ENCODE peak calls at places on chromosome 9, in seven cellular contexts. R is HepG2, X is IMR-90, S is GM12878, O is H1, P is A549, F is K562. J is an unnamed sample.

GRCh38 chr9:33878691-33879366 is 61.9 kb downstream of the UBE2R2 start:
- DNase-seq in P (no peak), X (no peak), O (peak), R (no peak), F (no peak), S (no peak), J (no peak)

GRCh38 chr9:38363589-38363925 is 28.9 kb upstream of the ALDH1B1 start:
- DNase-seq in S (no peak), F (no peak), X (no peak), O (no peak), P (no peak), R (no peak), J (no peak)

GRCh38 chr9:131237311-131237710 is 39.0 kb downstream of the FAM78A start:
- DNase-seq in R (no peak), X (no peak), P (no peak), S (no peak), O (no peak), F (no peak), J (no peak)

GRCh38 chr9:127723450-127723849 is 7.6 kb downstream of the TTC16 start:
- DNase-seq in O (no peak), P (no peak), X (peak), S (no peak), R (no peak), F (no peak), J (no peak)

GRCh38 chr9:73683862-73684591 is 532.4 kb downstream of the ANXA1 start:
- DNase-seq in R (peak), P (peak), S (no peak), F (no peak), O (no peak), X (no peak), J (peak)

GRCh38 chr9:112059145-112059979 is 115.7 kb downstream of the SUSD1 start:
- DNase-seq in X (peak), S (no peak), O (no peak), R (peak), F (peak), P (peak), J (no peak)

GRCh38 chr9:117825609-117826347 is 121.6 kb downstream of the TLR4 start:
- DNase-seq in P (no peak), S (peak), R (no peak), F (no peak), X (no peak), O (no peak), J (no peak)

GRCh38 chr9:34991833-34992375 is 2.4 kb downstream of the DNAJB5 start:
- DNase-seq in F (peak), S (no peak), R (peak), X (no peak), P (peak), O (peak), J (peak)

GRCh38 chr9:93096131-93096802 is at the start of gene CARD19:
- DNase-seq in P (peak), O (peak), S (no peak), R (no peak), X (peak), F (no peak), J (no peak)

GRCh38 chr9:123225374-123225813 is 43.0 kb downstream of the STRBP start:
- DNase-seq in O (no peak), X (peak), F (peak), P (peak), R (peak), S (peak), J (peak)

GRCh38 chr9:114000671-114001409 is 77.3 kb downstream of the AMBP start:
- DNase-seq in R (no peak), F (no peak), X (peak), O (no peak), S (no peak), P (no peak), J (no peak)

GRCh38 chr9:77512876-77513275 is 135.2 kb downstream of the GNA14 start:
- DNase-seq in X (no peak), O (no peak), S (no peak), F (no peak), P (peak), R (peak), J (no peak)

GRCh38 chr9:122200960-122201635 is 27.7 kb downstream of the LHX6 start:
- DNase-seq in R (no peak), O (no peak), F (no peak), X (peak), P (no peak), S (no peak), J (no peak)

GRCh38 chr9:125763373-125763772 is 16.2 kb downstream of the PBX3 start:
- DNase-seq in R (peak), X (peak), P (peak), F (peak), O (no peak), S (no peak), J (no peak)

GRCh38 chr9:4022435-4023067 is 277.3 kb downstream of the GLIS3 start:
- DNase-seq in P (peak), F (no peak), O (no peak), R (no peak), S (no peak), X (peak), J (no peak)

GRCh38 chr9:98315067-98315453 is 59.6 kb upstream of the TBC1D2 start:
- DNase-seq in R (no peak), P (no peak), S (no peak), X (no peak), O (no peak), F (no peak), J (no peak)

GRCh38 chr9:109335929-109336328 is 15.1 kb upstream of the EPB41L4B start:
- DNase-seq in F (no peak), R (peak), S (no peak), X (no peak), P (no peak), O (no peak), J (no peak)

GRCh38 chr9:134722120-134722701 is 80.6 kb downstream of the COL5A1 start:
- DNase-seq in O (no peak), P (no peak), F (no peak), S (no peak), X (no peak), R (no peak), J (no peak)

GRCh38 chr9:93022066-93022465 is 36.4 kb upstream of the SUSD3 start:
- DNase-seq in R (no peak), P (no peak), F (no peak), S (no peak), O (no peak), X (no peak), J (no peak)

GRCh38 chr9:22379272-22379671 is 67.4 kb upstream of the DMRTA1 start:
- DNase-seq in S (no peak), O (no peak), F (no peak), X (no peak), R (no peak), P (no peak), J (no peak)

GRCh38 chr9:129177443-129177790 is 644 bp downstream of the IER5L start:
- DNase-seq in R (no peak), S (no peak), O (peak), X (no peak), P (no peak), F (peak), J (no peak)

GRCh38 chr9:90956026-90956810 is 154.6 kb downstream of the SYK start:
- DNase-seq in P (no peak), R (no peak), F (no peak), X (peak), O (no peak), S (no peak), J (no peak)

GRCh38 chr9:128159073-128159783 is 837 bp upstream of the BBLN start:
- DNase-seq in P (no peak), F (peak), S (peak), O (no peak), X (no peak), R (peak), J (peak)

GRCh38 chr9:133689151-133689763 is 48.9 kb downstream of the SARDH start:
- DNase-seq in F (no peak), P (no peak), R (no peak), O (no peak), S (no peak), X (no peak), J (no peak)

GRCh38 chr9:36398745-36399144 is 1.3 kb downstream of the RNF38 start:
- DNase-seq in P (no peak), F (no peak), S (no peak), X (peak), O (no peak), R (no peak), J (no peak)

GRCh38 chr9:121261107-121261460 is 6.9 kb upstream of the GSN start:
- DNase-seq in P (no peak), F (no peak), X (no peak), S (no peak), O (no peak), R (no peak), J (no peak)

GRCh38 chr9:71663216-71663615 is 105.1 kb downstream of the CEMIP2 start:
- DNase-seq in F (no peak), X (no peak), O (no peak), S (no peak), P (no peak), R (no peak), J (no peak)

GRCh38 chr9:86983260-86984255 is 36.3 kb upstream of the GAS1 start:
- DNase-seq in F (no peak), P (no peak), O (no peak), R (no peak), S (no peak), X (peak), J (no peak)

GRCh38 chr9:129889936-129890717 is 54.9 kb downstream of the USP20 start:
- DNase-seq in X (no peak), P (no peak), O (peak), F (no peak), S (peak), R (no peak), J (no peak)

GRCh38 chr9:35826071-35826701 is 2.3 kb downstream of the FAM221B start:
- DNase-seq in P (peak), F (peak), R (peak), X (peak), O (peak), S (peak), J (peak)

GRCh38 chr9:125970340-125970739 is 223.2 kb downstream of the PBX3 start:
- DNase-seq in F (no peak), R (no peak), O (no peak), X (no peak), P (no peak), S (no peak), J (no peak)

GRCh38 chr9:73558471-73558870 is 406.8 kb downstream of the ANXA1 start:
- DNase-seq in S (no peak), R (no peak), X (no peak), F (no peak), O (no peak), P (no peak), J (no peak)

GRCh38 chr9:111481885-111482636 is 2.1 kb downstream of the ECPAS start:
- DNase-seq in O (no peak), R (peak), S (no peak), F (peak), P (peak), X (peak), J (no peak)

GRCh38 chr9:124322618-124323432 is 65.1 kb downstream of the NEK6 start:
- DNase-seq in X (no peak), R (no peak), P (no peak), F (peak), S (no peak), O (no peak), J (no peak)
- TF ChIP-seq CEBPB in X (no peak), R (no peak), P (no peak), F (peak), S (no peak), O (no peak), J (no peak)

GRCh38 chr9:76230961-76231360 is 163.3 kb downstream of the RFK start:
- DNase-seq in R (no peak), X (peak), S (no peak), F (no peak), P (no peak), O (no peak), J (no peak)
- TF ChIP-seq CEBPB in R (no peak), X (no peak), S (no peak), F (no peak), P (no peak), O (no peak), J (no peak)

GRCh38 chr9:14219865-14220655 is 93.9 kb downstream of the NFIB start:
- DNase-seq in S (no peak), F (no peak), X (no peak), O (no peak), R (no peak), P (no peak), J (no peak)
- TF ChIP-seq CEBPB in S (no peak), F (no peak), X (no peak), O (no peak), R (no peak), P (no peak), J (no peak)

GRCh38 chr9:137064027-137064879 is 6.1 kb downstream of the SAPCD2 start:
- DNase-seq in X (no peak), P (peak), O (peak), S (no peak), R (peak), F (no peak), J (no peak)
- TF ChIP-seq CEBPB in X (no peak), P (no peak), O (no peak), S (no peak), R (no peak), F (no peak), J (no peak)

DNA sequence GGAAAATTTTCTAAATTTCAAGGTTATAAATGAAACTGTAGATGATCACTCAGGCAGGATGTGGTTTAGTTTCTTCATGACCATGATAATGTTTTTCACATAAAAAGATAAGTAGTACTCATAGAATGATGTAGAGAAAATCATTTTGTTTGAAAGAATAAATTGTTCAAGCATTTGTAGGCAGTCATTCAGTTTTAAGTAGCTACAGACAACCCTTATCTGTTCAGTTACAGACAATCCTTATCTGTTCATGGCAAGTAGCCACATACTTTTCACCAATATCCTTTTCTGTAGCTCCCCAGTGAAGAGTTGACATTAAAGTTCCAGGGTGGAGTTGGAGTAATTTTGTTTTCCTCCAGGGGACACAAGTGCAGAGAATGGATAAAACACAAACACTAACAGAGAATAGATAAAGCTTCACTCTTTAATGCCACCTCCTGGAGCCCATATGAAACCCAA is 278.1 kb upstream of the TNC start:
- DNase-seq in S (no peak), R (no peak), X (peak), F (no peak), O (no peak), P (no peak), J (no peak)
- TF ChIP-seq CEBPB in S (no peak), R (no peak), X (no peak), F (no peak), O (no peak), P (no peak), J (no peak)

GRCh38 chr9:69120380-69121154 is 53.5 kb upstream of the TJP2 start:
- DNase-seq in O (peak), X (no peak), P (no peak), R (peak), F (no peak), S (no peak), J (peak)
- TF ChIP-seq CEBPB in O (peak), X (no peak), P (no peak), R (peak), F (no peak), S (no peak), J (peak)

J was measured in HCT116.